ENCODE peak calls at places on chromosome 1, in ten cellular contexts. R, X, A, M, E, L, I, D, S and Q are unnamed samples.
A peak's percentile ranks its signal among the peaks of the same experiment; 100 is the strongest.

GRCh38 chr1:181135815-181136737 is 47.6 kb downstream of the IER5 start:
- DNase-seq in S (no peak), D (peak; percentile 42), R (peak; percentile 94), A (no peak), X (no peak), M (peak; percentile 91), I (peak; percentile 60), E (peak; percentile 94), L (no peak), Q (peak; percentile 74)

GRCh38 chr1:36408479-36408878 is 10.8 kb upstream of the LSM10 start:
- DNase-seq in X (no peak), R (peak; percentile 61), A (no peak), S (no peak), M (peak; percentile 41), E (peak; percentile 60), I (peak; percentile 35), L (no peak), D (peak; percentile 67), Q (no peak)

GRCh38 chr1:222167896-222168295 is 380.0 kb downstream of the HHIPL2 start:
- DNase-seq in R (peak; percentile 43), X (no peak), E (no peak), D (no peak), S (no peak), A (no peak), L (no peak), I (no peak), M (peak; percentile 21), Q (no peak)

GRCh38 chr1:154483941-154484803 is 17.8 kb upstream of the TDRD10 start:
- DNase-seq in E (no peak), X (no peak), R (peak; percentile 86), L (peak; percentile 27), I (peak; percentile 88), D (no peak), M (peak; percentile 90), A (no peak), S (peak; percentile 57), Q (peak; percentile 16)

GRCh38 chr1:165371588-165372235 is 15.2 kb upstream of the LMX1A start:
- DNase-seq in R (no peak), D (no peak), M (peak; percentile 61), L (no peak), A (no peak), X (no peak), I (peak; percentile 38), S (no peak), E (peak; percentile 25), Q (no peak)

GRCh38 chr1:145918992-145919939 is 749 bp upstream of the PEX11B start:
- DNase-seq in S (peak; percentile 63), M (peak; percentile 39), R (peak; percentile 53), L (peak; percentile 73), I (peak; percentile 49), E (peak; percentile 29), A (peak; percentile 53), X (peak; percentile 65), D (peak; percentile 73), Q (peak; percentile 17)

GRCh38 chr1:18531503-18531845 is 50.7 kb downstream of the KLHDC7A start:
- DNase-seq in I (no peak), R (no peak), D (no peak), A (no peak), L (no peak), S (no peak), M (no peak), X (no peak), E (no peak), Q (no peak)

GRCh38 chr1:27436204-27437159 is 44.1 kb downstream of the GPR3 start:
- DNase-seq in R (peak; percentile 60), E (peak; percentile 66), M (peak; percentile 71), X (no peak), L (no peak), A (peak; percentile 34), S (no peak), D (no peak), I (peak; percentile 57), Q (peak; percentile 7)

GRCh38 chr1:241717975-241718374 is 65.9 kb downstream of the WDR64 start:
- DNase-seq in S (no peak), R (no peak), I (no peak), L (no peak), E (no peak), D (no peak), X (no peak), M (no peak), A (no peak), Q (no peak)

GRCh38 chr1:53276902-53277281 is 38.6 kb upstream of the MAGOH start:
- DNase-seq in X (peak; percentile 13), A (no peak), E (no peak), D (no peak), S (no peak), L (no peak), R (no peak), M (no peak), I (no peak), Q (no peak)

GRCh38 chr1:183022202-183023145 is 746 bp upstream of the LAMC1 start:
- DNase-seq in E (peak; percentile 99), D (peak; percentile 37), S (peak; percentile 90), M (peak; percentile 99), X (peak; percentile 92), L (peak; percentile 82), A (peak; percentile 83), I (peak; percentile 98), R (peak; percentile 98), Q (peak; percentile 96)

DNA sequence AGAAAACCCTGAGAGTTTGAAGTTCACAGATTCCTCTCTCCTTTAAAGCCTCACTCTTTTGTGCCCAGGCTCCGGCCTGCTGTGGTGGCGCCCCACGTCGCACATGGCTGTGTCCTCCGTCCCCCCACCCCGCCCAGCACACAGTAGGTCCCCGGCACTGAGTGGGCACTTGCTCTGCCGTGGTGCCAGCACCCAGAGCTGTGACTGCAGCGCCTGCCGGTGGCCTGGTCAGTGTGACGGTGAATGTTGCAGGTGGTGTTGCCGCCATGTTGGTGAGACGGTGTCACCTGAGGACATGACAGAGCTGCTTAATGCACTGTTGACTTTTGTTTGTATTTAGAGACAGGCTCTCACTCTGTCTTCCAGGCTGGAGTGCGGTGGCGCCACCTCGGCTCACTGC is 3.4 kb downstream of the ATAD3C start:
- DNase-seq in A (no peak), I (no peak), D (no peak), M (no peak), S (no peak), E (no peak), R (no peak), X (no peak), L (no peak), Q (no peak)
- H3K4me3 ChIP-seq in A (no peak overlapping the region), I (no peak overlapping the region), D (no peak overlapping the region), M (no peak overlapping the region), S (no peak overlapping the region), E (no peak overlapping the region), R (no peak overlapping the region), X (no peak overlapping the region), L (no peak overlapping the region), Q (no peak overlapping the region)

GRCh38 chr1:30174499-30174898 is 548.9 kb downstream of the MATN1 start:
- DNase-seq in D (no peak), L (no peak), S (peak; percentile 65), I (no peak), M (no peak), X (no peak), R (no peak), E (no peak), A (no peak), Q (no peak)

GRCh38 chr1:30173560-30173959 is 549.8 kb downstream of the MATN1 start:
- DNase-seq in R (no peak), E (no peak), I (no peak), X (no peak), M (no peak), D (no peak), L (peak; percentile 9), A (no peak), S (no peak), Q (no peak)

GRCh38 chr1:30179942-30180543 is 543.3 kb downstream of the MATN1 start:
- DNase-seq in A (no peak), E (no peak), R (no peak), M (no peak), D (peak; percentile 76), S (peak; percentile 62), L (peak; percentile 17), X (no peak), I (no peak), Q (no peak)

GRCh38 chr1:30172757-30173156 is 550.6 kb downstream of the MATN1 start:
- DNase-seq in X (no peak), R (no peak), S (no peak), D (no peak), L (no peak), M (no peak), E (no peak), I (no peak), A (no peak), Q (no peak)

GRCh38 chr1:30176477-30176876 is 546.9 kb downstream of the MATN1 start:
- DNase-seq in I (no peak), X (no peak), S (no peak), E (no peak), R (no peak), M (no peak), D (no peak), L (no peak), A (no peak), Q (no peak)
- H3K4me3 ChIP-seq in I (no peak overlapping the region), X (no peak overlapping the region), S (no peak overlapping the region), E (no peak overlapping the region), R (no peak overlapping the region), M (no peak overlapping the region), D (no peak overlapping the region), L (no peak overlapping the region), A (no peak overlapping the region), Q (no peak overlapping the region)

GRCh38 chr1:100382657-100383056 is 30.4 kb downstream of the CDC14A start:
- DNase-seq in R (no peak), X (no peak), I (no peak), S (no peak), M (no peak), A (no peak), L (no peak), E (no peak), D (no peak), Q (no peak)

GRCh38 chr1:100380635-100381034 is 28.3 kb downstream of the CDC14A start:
- DNase-seq in I (no peak), A (no peak), R (no peak), S (no peak), M (no peak), L (no peak), D (no peak), X (no peak), E (no peak), Q (no peak)

GRCh38 chr1:100387209-100387608 is 34.9 kb downstream of the CDC14A start:
- DNase-seq in I (peak; percentile 56), X (no peak), D (no peak), S (peak; percentile 51), M (peak; percentile 67), L (no peak), A (no peak), R (peak; percentile 53), E (peak; percentile 50), Q (no peak)

GRCh38 chr1:100387644-100388350 is 35.5 kb downstream of the CDC14A start:
- DNase-seq in E (no peak), R (peak; percentile 64), X (no peak), L (no peak), S (peak; percentile 41), M (peak; percentile 21), A (no peak), I (peak; percentile 7), D (no peak), Q (no peak)

GRCh38 chr1:100383743-100384405 is 31.6 kb downstream of the CDC14A start:
- DNase-seq in L (no peak), I (no peak), D (no peak), A (no peak), S (no peak), X (no peak), E (no peak), R (no peak), M (no peak), Q (no peak)
- H3K4me3 ChIP-seq in L (no peak overlapping the region), I (no peak overlapping the region), D (no peak overlapping the region), A (no peak overlapping the region), S (no peak overlapping the region), X (no peak overlapping the region), E (no peak overlapping the region), R (no peak overlapping the region), M (no peak overlapping the region), Q (no peak overlapping the region)

GRCh38 chr1:25204797-25205441 is 27.4 kb downstream of the SYF2 start:
- DNase-seq in R (peak; percentile 58), L (no peak), X (no peak), D (peak; percentile 72), M (peak; percentile 73), I (peak; percentile 74), A (peak; percentile 42), E (peak; percentile 90), S (peak; percentile 71), Q (no peak)
- H3K4me3 ChIP-seq in R (no peak overlapping the region), L (no peak overlapping the region), X (no peak overlapping the region), D (peak overlapping the region; percentile 32), M (no peak overlapping the region), I (no peak overlapping the region), A (no peak overlapping the region), E (no peak overlapping the region), S (no peak overlapping the region), Q (no peak overlapping the region)